ENCODE peak calls at places on chromosomes 11 and 22, in four cellular contexts. One of them, this sample, is unnamed.

GRCh38 chr22:33923660-33924246 is 3.5 kb upstream of the LARGE1 start:
- DNase-seq in lower leg skin: no peak
- DNase-seq in H54: peak; percentile 60
- DNase-seq in adrenal gland: peak; percentile 85
- DNase-seq in this sample: peak; percentile 81

GRCh38 chr11:122116591-122116990 is 576 bp upstream of the BLID start:
- DNase-seq in lower leg skin: no peak
- DNase-seq in H54: no peak
- DNase-seq in adrenal gland: no peak
- DNase-seq in this sample: no peak

GRCh38 chr11:103091441-103091809 is 535 bp downstream of the DCUN1D5 start:
- DNase-seq in lower leg skin: peak; percentile 88
- DNase-seq in H54: peak; percentile 2
- DNase-seq in adrenal gland: peak; percentile 67
- DNase-seq in this sample: peak; percentile 79

GRCh38 chr11:74311352-74311926 is at the start of gene P4HA3:
- DNase-seq in lower leg skin: peak; percentile 92
- DNase-seq in H54: no peak
- DNase-seq in adrenal gland: peak; percentile 66
- DNase-seq in this sample: peak; percentile 69

GRCh38 chr11:31958086-31958735 is 132.7 kb upstream of the RCN1 start:
- DNase-seq in lower leg skin: peak; percentile 88
- DNase-seq in H54: peak; percentile 54
- DNase-seq in adrenal gland: peak; percentile 74
- DNase-seq in this sample: peak; percentile 63

GRCh38 chr11:19962795-19963163 is 197.5 kb downstream of the DBX1 start:
- DNase-seq in lower leg skin: no peak
- DNase-seq in H54: no peak
- DNase-seq in adrenal gland: no peak
- DNase-seq in this sample: no peak

GRCh38 chr11:87299041-87299481 is 261.3 kb downstream of the TMEM135 start:
- DNase-seq in lower leg skin: no peak
- DNase-seq in H54: no peak
- DNase-seq in adrenal gland: no peak
- DNase-seq in this sample: peak; percentile 33

GRCh38 chr22:49040754-49041467 is 786.8 kb downstream of the BRD1 start:
- DNase-seq in lower leg skin: no peak
- DNase-seq in H54: no peak
- DNase-seq in adrenal gland: no peak
- DNase-seq in this sample: no peak

GRCh38 chr11:125328181-125328580 is 163.6 kb downstream of the PKNOX2 start:
- DNase-seq in lower leg skin: no peak
- DNase-seq in H54: no peak
- DNase-seq in adrenal gland: no peak
- DNase-seq in this sample: no peak

GRCh38 chr22:26377170-26377825 is 51.8 kb upstream of the ASPHD2 start:
- DNase-seq in lower leg skin: no peak
- DNase-seq in H54: no peak
- DNase-seq in adrenal gland: no peak
- DNase-seq in this sample: peak; percentile 52

GRCh38 chr11:134460881-134461280 is 48.8 kb upstream of the B3GAT1 start:
- DNase-seq in lower leg skin: no peak
- DNase-seq in H54: no peak
- DNase-seq in adrenal gland: no peak
- DNase-seq in this sample: no peak

GRCh38 chr11:82003671-82004148 is 730.0 kb downstream of the FAM181B start:
- DNase-seq in lower leg skin: no peak
- DNase-seq in H54: no peak
- DNase-seq in adrenal gland: no peak
- DNase-seq in this sample: no peak

GRCh38 chr11:123314972-123315371 is 115.1 kb upstream of the GRAMD1B start:
- DNase-seq in lower leg skin: no peak
- DNase-seq in H54: no peak
- DNase-seq in adrenal gland: peak; percentile 68
- DNase-seq in this sample: no peak

GRCh38 chr11:79472736-79473536 is 32.1 kb upstream of the TENM4 start:
- DNase-seq in lower leg skin: no peak
- DNase-seq in H54: no peak
- DNase-seq in adrenal gland: no peak
- DNase-seq in this sample: no peak

GRCh38 chr22:38257650-38258246 is 15.1 kb downstream of the TMEM184B start:
- DNase-seq in lower leg skin: no peak
- DNase-seq in H54: no peak
- DNase-seq in adrenal gland: no peak
- DNase-seq in this sample: no peak

GRCh38 chr22:23553922-23554870 is 25.9 kb downstream of the IGLL1 start:
- DNase-seq in lower leg skin: peak; percentile 72
- DNase-seq in H54: no peak
- DNase-seq in adrenal gland: no peak
- DNase-seq in this sample: no peak

GRCh38 chr11:43962383-43962969 is 20.0 kb downstream of the C11orf96 start:
- DNase-seq in lower leg skin: no peak
- DNase-seq in H54: no peak
- DNase-seq in adrenal gland: peak; percentile 15
- DNase-seq in this sample: no peak

GRCh38 chr11:94768602-94769511 is 701 bp downstream of the AMOTL1 start:
- DNase-seq in lower leg skin: peak; percentile 87
- DNase-seq in H54: no peak
- DNase-seq in adrenal gland: no peak
- DNase-seq in this sample: peak; percentile 38

GRCh38 chr11:68012843-68013610 is 2.9 kb downstream of the ALDH3B1 start:
- DNase-seq in lower leg skin: no peak
- DNase-seq in H54: peak; percentile 88
- DNase-seq in adrenal gland: no peak
- DNase-seq in this sample: no peak

GRCh38 chr11:64809781-64810241 is 540 bp downstream of the MEN1 start:
- DNase-seq in lower leg skin: no peak
- DNase-seq in H54: no peak
- DNase-seq in adrenal gland: peak; percentile 64
- DNase-seq in this sample: peak; percentile 42

GRCh38 chr11:59271247-59271755 is 58.6 kb upstream of the MPEG1 start:
- DNase-seq in lower leg skin: no peak
- DNase-seq in H54: no peak
- DNase-seq in adrenal gland: no peak
- DNase-seq in this sample: no peak

GRCh38 chr11:128819198-128819597 is 47.9 kb downstream of the KCNJ1 start:
- DNase-seq in lower leg skin: no peak
- DNase-seq in H54: no peak
- DNase-seq in adrenal gland: no peak
- DNase-seq in this sample: no peak

DNA sequence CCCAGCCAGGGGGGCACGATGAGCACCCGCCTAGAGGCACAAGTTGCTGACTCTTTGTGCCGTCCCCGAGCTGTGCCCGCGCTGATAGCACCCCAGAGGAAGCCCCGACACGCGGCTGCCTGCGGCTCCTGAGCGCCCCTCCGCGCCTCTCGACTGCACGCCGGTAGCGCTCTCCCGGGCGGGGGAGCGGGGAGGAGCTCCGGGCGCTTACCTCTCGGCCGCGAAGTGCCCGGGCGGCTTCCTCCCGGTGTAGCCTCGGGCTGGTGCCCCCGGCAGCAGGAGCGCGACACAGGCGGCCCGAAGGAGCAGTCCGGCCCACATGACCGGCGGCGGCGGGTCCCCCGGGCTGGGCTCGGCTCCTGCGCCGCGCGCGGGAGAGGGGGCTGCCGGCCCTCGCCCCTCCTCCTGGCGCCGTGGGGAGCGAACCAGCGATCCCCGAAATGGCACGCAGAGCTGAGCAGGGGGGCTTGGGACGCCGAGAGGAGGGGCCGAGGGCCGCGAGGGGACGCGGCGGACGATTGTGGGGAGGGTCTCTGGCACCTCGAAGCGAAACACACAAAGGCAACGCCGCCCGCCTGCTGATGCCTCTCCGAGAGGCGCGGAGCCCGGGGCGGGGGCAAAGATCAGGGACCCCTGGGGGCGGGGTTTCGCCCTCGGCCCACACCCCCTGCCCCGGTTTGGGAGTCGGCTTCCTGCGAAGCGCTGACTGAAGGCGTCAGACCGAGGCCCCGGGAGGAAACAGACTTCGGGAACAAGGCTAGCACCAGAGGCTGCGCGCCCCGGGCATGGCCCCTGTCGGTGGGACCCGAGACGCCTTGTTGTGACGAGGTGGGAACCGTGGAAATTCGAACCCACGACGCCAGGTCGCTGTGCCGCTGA is at the start of gene VWCE:
- DNase-seq in lower leg skin: no peak
- DNase-seq in H54: peak; percentile 49
- DNase-seq in adrenal gland: peak; percentile 69
- DNase-seq in this sample: peak; percentile 82
- TF ChIP-seq POLR2A in lower leg skin: no peak
- TF ChIP-seq POLR2A in H54: no peak
- TF ChIP-seq POLR2A in adrenal gland: no peak
- TF ChIP-seq POLR2A in this sample: no peak

DNA sequence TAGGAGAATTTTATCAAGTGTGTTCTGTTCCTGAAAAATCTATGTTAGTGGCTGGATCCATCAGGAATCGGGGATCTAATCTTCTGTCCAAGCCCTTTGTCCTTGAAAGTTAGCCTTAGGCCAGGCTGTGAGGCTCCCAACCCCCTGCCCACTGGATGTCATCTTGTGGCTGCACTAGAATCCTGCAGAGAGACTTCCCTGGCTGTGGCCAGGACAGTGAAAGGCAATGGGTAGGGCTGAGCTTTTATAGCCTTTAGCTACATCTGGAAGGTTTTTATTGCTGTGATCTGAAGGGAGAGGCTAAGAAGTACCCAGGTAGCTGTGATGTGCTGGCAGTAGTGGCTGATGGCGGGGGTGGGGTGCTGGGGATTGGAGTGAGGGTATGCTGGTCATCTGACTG is 2.1 kb downstream of the OAF start:
- DNase-seq in lower leg skin: no peak
- DNase-seq in H54: no peak
- DNase-seq in adrenal gland: no peak
- DNase-seq in this sample: no peak
- TF ChIP-seq POLR2A in lower leg skin: no peak
- TF ChIP-seq POLR2A in H54: no peak
- TF ChIP-seq POLR2A in adrenal gland: peak; percentile 39
- TF ChIP-seq POLR2A in this sample: no peak

DNA sequence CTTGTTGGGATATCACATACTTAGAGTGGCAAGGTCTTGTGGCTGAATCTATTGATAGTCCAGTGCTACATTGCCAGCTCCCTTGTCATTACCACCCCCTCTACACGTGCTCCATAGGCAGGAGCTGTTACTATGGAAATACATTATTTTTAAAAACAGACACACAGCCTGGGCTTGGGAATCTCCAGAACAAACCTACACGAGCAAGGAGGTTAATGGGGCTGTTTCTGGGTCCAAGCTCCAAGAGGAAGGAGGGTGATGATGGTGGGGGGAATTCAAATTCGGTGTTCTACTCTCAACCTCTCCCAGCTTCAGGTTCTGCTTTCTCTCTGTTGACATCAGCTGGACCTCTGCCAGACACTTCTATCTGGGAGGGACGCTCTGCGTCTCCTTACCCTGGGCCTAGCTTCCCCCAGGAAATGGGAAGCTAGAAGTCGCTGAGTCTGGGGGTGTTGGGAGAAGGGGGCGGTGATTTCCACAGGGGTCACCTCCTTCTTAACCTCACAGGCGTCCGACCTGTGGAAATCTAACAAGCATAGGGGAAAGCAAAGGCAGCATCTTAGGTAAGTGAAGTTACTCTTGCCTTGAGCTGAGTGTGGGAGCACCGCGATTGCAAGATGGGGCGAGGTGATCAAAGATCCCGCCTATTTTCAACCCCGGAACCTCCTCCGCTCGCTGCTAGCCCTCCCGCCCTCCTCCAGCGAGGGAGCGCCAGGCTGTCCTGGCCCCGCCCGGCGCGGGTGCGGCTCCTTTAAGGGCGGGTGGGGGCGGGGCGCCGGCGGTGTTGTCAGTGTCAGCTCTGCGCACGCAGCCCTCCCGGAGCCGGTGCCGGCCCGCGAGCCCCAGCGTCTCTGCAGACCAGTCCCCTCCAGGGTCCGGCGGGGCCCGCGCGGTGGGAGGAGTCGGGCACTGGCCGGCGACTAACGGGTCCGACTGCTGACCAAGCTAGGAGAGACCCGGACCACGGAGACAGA is at the start of gene C2CD2L:
- DNase-seq in lower leg skin: peak; percentile 98
- DNase-seq in H54: peak; percentile 72
- DNase-seq in adrenal gland: peak; percentile 95
- DNase-seq in this sample: peak; percentile 98
- TF ChIP-seq POLR2A in lower leg skin: no peak
- TF ChIP-seq POLR2A in H54: peak; percentile 51
- TF ChIP-seq POLR2A in adrenal gland: peak; percentile 50
- TF ChIP-seq POLR2A in this sample: peak; percentile 72

GRCh38 chr11:2109541-2110019 is 29.6 kb downstream of the IGF2 start:
- DNase-seq in lower leg skin: no peak
- DNase-seq in H54: no peak
- DNase-seq in adrenal gland: no peak
- DNase-seq in this sample: peak; percentile 18
- TF ChIP-seq POLR2A in lower leg skin: no peak
- TF ChIP-seq POLR2A in H54: no peak
- TF ChIP-seq POLR2A in adrenal gland: no peak
- TF ChIP-seq POLR2A in this sample: no peak

This sample was measured in NB4.